ENCODE peak calls at places on chromosomes 5 and 9, in six cellular contexts. One of them, this sample, is unnamed. For H3K4me1, the result is how much of the 10 kb centered on the place peaks cover.

GRCh38 chr9:136690841-136691261 is 3.6 kb upstream of the AGPAT2 start:
- DNase-seq in pancreas: no peak
- DNase-seq in effector memory CD4-positive, alpha-beta T cell: no peak
- DNase-seq in IMR-90: no peak
- DNase-seq in stomach: peak
- DNase-seq in left lung: peak
- DNase-seq in this sample: peak

GRCh38 chr5:12335938-12336337 is 431.7 kb upstream of the CTNND2 start:
- DNase-seq in effector memory CD4-positive, alpha-beta T cell: no peak
- DNase-seq in IMR-90: no peak
- DNase-seq in pancreas: no peak
- DNase-seq in left lung: no peak
- DNase-seq in stomach: no peak
- DNase-seq in this sample: no peak

GRCh38 chr5:131545856-131546255 is 89.2 kb downstream of the RAPGEF6 start:
- DNase-seq in stomach: no peak
- DNase-seq in pancreas: no peak
- DNase-seq in left lung: no peak
- DNase-seq in effector memory CD4-positive, alpha-beta T cell: no peak
- DNase-seq in IMR-90: peak
- DNase-seq in this sample: no peak

GRCh38 chr5:127029513-127030258 is 672 bp downstream of the MARCHF3 start:
- DNase-seq in left lung: peak
- DNase-seq in IMR-90: peak
- DNase-seq in pancreas: peak
- DNase-seq in effector memory CD4-positive, alpha-beta T cell: peak
- DNase-seq in stomach: peak
- DNase-seq in this sample: peak

GRCh38 chr9:4318741-4319140 is 18.9 kb upstream of the GLIS3 start:
- DNase-seq in left lung: no peak
- DNase-seq in IMR-90: no peak
- DNase-seq in pancreas: no peak
- DNase-seq in stomach: no peak
- DNase-seq in effector memory CD4-positive, alpha-beta T cell: no peak
- DNase-seq in this sample: no peak

GRCh38 chr5:78653969-78654368 is 5.4 kb upstream of the LHFPL2 start:
- DNase-seq in stomach: no peak
- DNase-seq in effector memory CD4-positive, alpha-beta T cell: no peak
- DNase-seq in left lung: no peak
- DNase-seq in IMR-90: peak
- DNase-seq in pancreas: no peak
- DNase-seq in this sample: no peak

GRCh38 chr5:167898361-167899042 is 392.9 kb upstream of the WWC1 start:
- DNase-seq in left lung: no peak
- DNase-seq in IMR-90: no peak
- DNase-seq in pancreas: no peak
- DNase-seq in effector memory CD4-positive, alpha-beta T cell: no peak
- DNase-seq in stomach: no peak
- DNase-seq in this sample: no peak

GRCh38 chr9:128061305-128061704 is 5.8 kb downstream of the NAIF1 start:
- DNase-seq in left lung: no peak
- DNase-seq in IMR-90: no peak
- DNase-seq in effector memory CD4-positive, alpha-beta T cell: no peak
- DNase-seq in pancreas: no peak
- DNase-seq in stomach: no peak
- DNase-seq in this sample: no peak

GRCh38 chr9:110426052-110426709 is 88.5 kb upstream of the TXNDC8 start:
- DNase-seq in pancreas: no peak
- DNase-seq in IMR-90: peak
- DNase-seq in stomach: no peak
- DNase-seq in effector memory CD4-positive, alpha-beta T cell: no peak
- DNase-seq in left lung: no peak
- DNase-seq in this sample: no peak

GRCh38 chr5:169350016-169350415 is 49.1 kb upstream of the SLIT3 start:
- DNase-seq in left lung: no peak
- DNase-seq in stomach: no peak
- DNase-seq in effector memory CD4-positive, alpha-beta T cell: no peak
- DNase-seq in IMR-90: peak
- DNase-seq in pancreas: no peak
- DNase-seq in this sample: no peak

GRCh38 chr9:29564564-29564963 is 1991.3 kb upstream of the C9orf72 start:
- DNase-seq in stomach: no peak
- DNase-seq in effector memory CD4-positive, alpha-beta T cell: no peak
- DNase-seq in IMR-90: no peak
- DNase-seq in pancreas: no peak
- DNase-seq in left lung: no peak
- DNase-seq in this sample: no peak

GRCh38 chr5:108639356-108639755 is 108.3 kb upstream of the FER start:
- DNase-seq in stomach: no peak
- DNase-seq in effector memory CD4-positive, alpha-beta T cell: no peak
- DNase-seq in left lung: no peak
- DNase-seq in pancreas: no peak
- DNase-seq in IMR-90: no peak
- DNase-seq in this sample: no peak

GRCh38 chr9:68492801-68493200 is 47.9 kb downstream of the TMEM252 start:
- DNase-seq in left lung: no peak
- DNase-seq in IMR-90: no peak
- DNase-seq in pancreas: no peak
- DNase-seq in stomach: peak
- DNase-seq in effector memory CD4-positive, alpha-beta T cell: no peak
- DNase-seq in this sample: no peak

GRCh38 chr5:76252437-76252836 is 150.6 kb upstream of the IQGAP2 start:
- DNase-seq in IMR-90: no peak
- DNase-seq in stomach: no peak
- DNase-seq in left lung: no peak
- DNase-seq in pancreas: no peak
- DNase-seq in effector memory CD4-positive, alpha-beta T cell: no peak
- DNase-seq in this sample: no peak

GRCh38 chr5:76257897-76258296 is 145.2 kb upstream of the IQGAP2 start:
- DNase-seq in left lung: no peak
- DNase-seq in stomach: no peak
- DNase-seq in effector memory CD4-positive, alpha-beta T cell: no peak
- DNase-seq in IMR-90: no peak
- DNase-seq in pancreas: no peak
- DNase-seq in this sample: no peak

GRCh38 chr5:76257225-76257833 is 145.8 kb upstream of the IQGAP2 start:
- DNase-seq in left lung: no peak
- DNase-seq in stomach: no peak
- DNase-seq in IMR-90: no peak
- DNase-seq in pancreas: no peak
- DNase-seq in effector memory CD4-positive, alpha-beta T cell: no peak
- DNase-seq in this sample: no peak

GRCh38 chr5:76251656-76252055 is 151.4 kb upstream of the IQGAP2 start:
- DNase-seq in pancreas: no peak
- DNase-seq in stomach: no peak
- DNase-seq in left lung: no peak
- DNase-seq in effector memory CD4-positive, alpha-beta T cell: no peak
- DNase-seq in IMR-90: no peak
- DNase-seq in this sample: no peak

DNA sequence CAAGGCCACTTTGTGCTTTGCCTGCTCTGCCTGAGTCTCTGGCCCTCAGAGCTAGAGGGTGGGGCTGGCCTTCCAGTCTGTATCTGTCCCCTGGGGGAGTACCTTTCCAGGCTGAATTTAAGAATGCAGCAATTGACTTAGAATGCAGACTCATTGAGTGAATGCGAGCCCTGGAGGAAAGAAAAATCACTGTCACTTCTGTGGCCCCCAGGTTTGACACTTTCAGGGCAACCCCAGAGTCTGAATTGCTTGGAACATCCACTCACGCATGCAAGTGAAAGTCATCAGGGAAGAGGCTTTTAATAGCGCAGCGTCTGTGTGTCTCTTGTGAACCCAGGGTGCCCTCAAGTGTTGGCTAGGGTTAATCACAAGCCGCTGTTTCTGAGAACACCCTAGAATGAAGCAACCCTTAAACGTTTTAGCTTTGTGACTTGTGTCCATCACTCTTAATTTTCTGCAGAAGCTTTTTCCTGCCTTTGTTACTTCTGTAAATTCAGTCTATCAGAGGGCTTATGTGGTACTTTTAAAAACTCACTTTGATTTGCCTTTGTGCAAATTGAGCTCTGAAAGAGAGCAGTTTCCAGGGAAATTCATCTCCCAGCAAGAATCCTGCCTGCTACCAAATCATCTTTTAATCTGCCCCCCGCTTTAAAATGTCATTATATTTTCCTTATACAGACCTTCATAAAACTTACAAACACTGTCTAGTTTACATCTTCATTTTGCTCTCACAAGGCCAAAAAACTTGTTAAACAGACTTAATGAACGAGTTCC is 146.8 kb upstream of the IQGAP2 start:
- DNase-seq in effector memory CD4-positive, alpha-beta T cell: peak
- DNase-seq in IMR-90: peak
- DNase-seq in stomach: peak
- DNase-seq in left lung: peak
- DNase-seq in pancreas: no peak
- DNase-seq in this sample: no peak
- H3K4me3 ChIP-seq in effector memory CD4-positive, alpha-beta T cell: no peak
- H3K4me3 ChIP-seq in IMR-90: no peak
- H3K4me3 ChIP-seq in stomach: no peak
- H3K4me3 ChIP-seq in left lung: no peak
- H3K4me3 ChIP-seq in pancreas: no peak
- H3K4me3 ChIP-seq in this sample: no peak

GRCh38 chr5:176545737-176546509 is 3.2 kb upstream of the CDHR2 start:
- DNase-seq in effector memory CD4-positive, alpha-beta T cell: no peak
- DNase-seq in stomach: peak
- DNase-seq in pancreas: no peak
- DNase-seq in IMR-90: no peak
- DNase-seq in left lung: no peak
- DNase-seq in this sample: no peak

GRCh38 chr5:176547811-176548210 is 1.3 kb upstream of the CDHR2 start:
- DNase-seq in stomach: peak
- DNase-seq in left lung: no peak
- DNase-seq in effector memory CD4-positive, alpha-beta T cell: no peak
- DNase-seq in IMR-90: no peak
- DNase-seq in pancreas: no peak
- DNase-seq in this sample: no peak

GRCh38 chr5:176542596-176543427 is 5.6 kb upstream of the RNF44 start:
- DNase-seq in effector memory CD4-positive, alpha-beta T cell: peak
- DNase-seq in IMR-90: peak
- DNase-seq in left lung: no peak
- DNase-seq in pancreas: no peak
- DNase-seq in stomach: no peak
- DNase-seq in this sample: no peak

GRCh38 chr5:176543428-176544182 is 5.5 kb upstream of the CDHR2 start:
- DNase-seq in IMR-90: no peak
- DNase-seq in left lung: peak
- DNase-seq in stomach: peak
- DNase-seq in pancreas: peak
- DNase-seq in effector memory CD4-positive, alpha-beta T cell: peak
- DNase-seq in this sample: peak

GRCh38 chr5:176545388-176545736 is 3.8 kb upstream of the CDHR2 start:
- DNase-seq in stomach: no peak
- DNase-seq in effector memory CD4-positive, alpha-beta T cell: no peak
- DNase-seq in left lung: no peak
- DNase-seq in pancreas: no peak
- DNase-seq in IMR-90: no peak
- DNase-seq in this sample: no peak
- H3K4me1 ChIP-seq in stomach: half or more
- H3K4me1 ChIP-seq in effector memory CD4-positive, alpha-beta T cell: under half
- H3K4me1 ChIP-seq in left lung: under half
- H3K4me1 ChIP-seq in pancreas: under half
- H3K4me1 ChIP-seq in IMR-90: under half
- H3K4me1 ChIP-seq in this sample: under half

DNA sequence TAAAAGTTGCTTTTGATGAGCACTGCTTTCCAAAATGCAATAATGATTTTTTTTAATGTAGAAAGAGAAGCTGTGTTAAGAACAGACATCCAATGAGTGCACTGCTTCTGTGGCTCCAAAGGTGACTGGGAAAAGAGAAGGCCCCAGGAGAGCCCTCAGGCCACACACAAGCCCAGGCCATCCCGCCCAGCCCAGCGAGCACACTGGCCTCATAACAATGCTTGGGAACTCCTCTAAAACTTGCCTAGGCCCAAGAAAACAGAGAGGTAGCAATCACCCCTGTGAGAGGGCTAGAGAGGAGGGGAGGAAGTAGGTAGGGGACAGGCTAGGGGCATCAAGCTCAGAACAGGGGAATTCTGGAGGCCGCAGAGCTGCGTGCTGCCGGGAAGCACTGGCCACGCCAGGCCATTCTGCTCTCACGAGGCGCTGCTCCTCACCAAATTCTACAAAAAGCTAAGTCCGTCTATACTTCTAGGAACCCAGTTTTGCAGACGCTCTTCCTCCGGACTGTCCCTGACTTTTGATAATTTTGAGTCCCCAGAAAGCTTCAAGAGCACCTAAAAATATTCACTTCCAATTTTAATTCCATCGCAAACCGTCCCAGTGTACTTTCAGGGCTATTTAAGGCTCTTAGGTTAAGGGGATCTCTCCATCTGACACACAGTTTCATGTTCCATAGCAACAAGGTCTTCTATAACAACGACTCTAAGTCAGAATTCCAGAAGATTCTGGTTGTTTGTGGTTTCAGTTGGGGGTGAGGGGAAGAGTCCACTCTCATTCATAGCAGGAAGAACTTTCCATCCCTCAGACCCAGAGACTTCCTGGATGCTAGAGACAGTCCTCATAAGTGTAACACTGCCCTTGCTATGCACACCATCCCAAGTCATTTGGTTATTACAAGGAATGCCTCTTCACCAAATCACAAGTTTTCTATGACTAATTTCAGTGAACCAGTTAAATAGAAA is 51.0 kb downstream of the HABP4 start:
- DNase-seq in effector memory CD4-positive, alpha-beta T cell: no peak
- DNase-seq in left lung: no peak
- DNase-seq in pancreas: no peak
- DNase-seq in IMR-90: peak
- DNase-seq in stomach: no peak
- DNase-seq in this sample: no peak
- H3K27ac ChIP-seq in effector memory CD4-positive, alpha-beta T cell: no peak
- H3K27ac ChIP-seq in left lung: no peak
- H3K27ac ChIP-seq in pancreas: no peak
- H3K27ac ChIP-seq in IMR-90: peak
- H3K27ac ChIP-seq in stomach: no peak
- H3K27ac ChIP-seq in this sample: no peak

DNA sequence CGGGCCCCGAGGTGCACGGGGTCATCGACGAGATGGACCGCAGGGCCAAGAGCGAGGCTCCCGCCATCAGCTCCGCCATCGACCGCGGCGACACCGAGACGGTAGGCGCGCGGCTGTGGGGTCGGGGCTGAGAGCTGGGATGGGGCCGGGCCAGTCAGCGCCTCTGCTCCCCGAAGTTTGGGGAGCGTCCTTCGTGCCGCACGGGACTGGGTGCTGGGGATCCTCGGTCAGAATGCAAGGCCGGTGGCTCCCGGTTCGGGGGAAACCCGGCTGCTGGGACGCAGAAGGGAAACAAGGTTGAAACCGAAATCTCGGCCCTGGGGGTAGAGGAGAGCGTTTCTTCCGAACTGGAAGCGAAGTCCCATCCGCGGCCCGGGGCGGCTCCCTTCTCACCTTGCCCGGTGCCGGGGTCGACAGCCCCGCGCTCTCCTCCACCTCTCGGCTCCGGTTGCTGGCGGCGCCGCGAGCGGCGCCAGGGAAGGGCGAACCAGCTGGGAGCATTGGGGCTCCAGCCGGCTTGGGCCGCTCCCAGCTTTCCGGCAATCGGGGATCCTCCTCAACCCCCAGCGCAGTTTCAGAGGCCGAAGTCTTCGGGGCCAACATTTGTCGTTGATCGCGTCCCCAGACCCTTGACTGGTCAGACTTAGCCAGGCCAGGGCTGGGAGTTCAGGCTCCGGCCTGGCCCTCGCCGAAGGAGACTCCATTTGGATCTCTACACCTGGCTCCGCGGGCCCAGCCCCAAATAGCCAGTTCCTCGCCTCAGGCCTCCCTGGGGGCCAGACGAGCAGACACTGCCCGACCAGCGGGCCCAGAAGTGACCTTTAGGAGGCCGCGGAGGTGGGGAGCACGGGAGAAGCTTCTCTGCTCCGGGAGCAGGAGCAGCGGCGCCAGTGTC is 1.0 kb downstream of the LHX2 start:
- DNase-seq in pancreas: no peak
- DNase-seq in effector memory CD4-positive, alpha-beta T cell: no peak
- DNase-seq in left lung: no peak
- DNase-seq in IMR-90: no peak
- DNase-seq in stomach: no peak
- DNase-seq in this sample: no peak
- H3K4me3 ChIP-seq in pancreas: no peak
- H3K4me3 ChIP-seq in effector memory CD4-positive, alpha-beta T cell: no peak
- H3K4me3 ChIP-seq in left lung: peak
- H3K4me3 ChIP-seq in IMR-90: no peak
- H3K4me3 ChIP-seq in stomach: peak
- H3K4me3 ChIP-seq in this sample: peak

This sample was measured in heart right ventricle.